ENCODE peak calls at places on chromosomes 6 and 20, in seven cellular contexts. H, C, L, A, K, T and I are unnamed samples.
A peak's percentile ranks its signal among the peaks of the same experiment; 100 is the strongest.

GRCh38 chr6:63440057-63440456 is 120.3 kb upstream of the LGSN start:
- DNase-seq in H (no peak), C (no peak), L (no peak), A (no peak), K (no peak), T (no peak), I (no peak)

GRCh38 chr20:40757087-40757486 is 68.1 kb upstream of the MAFB start:
- DNase-seq in H (no peak), C (no peak), L (no peak), A (no peak), K (no peak), T (no peak), I (no peak)

GRCh38 chr20:23097636-23098580 is 11.8 kb upstream of the CD93 start:
- DNase-seq in H (no peak), C (no peak), L (peak; percentile 63), A (no peak), K (no peak), T (no peak), I (no peak)

GRCh38 chr6:161308075-161308655 is 34.3 kb upstream of the AGPAT4 start:
- DNase-seq in H (no peak), C (no peak), L (no peak), A (no peak), K (no peak), T (no peak), I (no peak)

GRCh38 chr6:53984163-53984562 is 127.1 kb upstream of the MLIP start:
- DNase-seq in H (no peak), C (no peak), L (no peak), A (no peak), K (peak; percentile 68), T (peak; percentile 42), I (no peak)

GRCh38 chr6:130020106-130020851 is 1.9 kb downstream of the L3MBTL3 start:
- DNase-seq in H (peak; percentile 32), C (peak; percentile 70), L (peak; percentile 80), A (no peak), K (no peak), T (peak; percentile 44), I (peak; percentile 71)

GRCh38 chr6:160238786-160239751 is 19.6 kb downstream of the SLC22A2 start:
- DNase-seq in H (peak; percentile 25), C (no peak), L (no peak), A (no peak), K (no peak), T (no peak), I (no peak)

GRCh38 chr6:137914530-137915193 is 47.6 kb downstream of the TNFAIP3 start:
- DNase-seq in H (no peak), C (no peak), L (no peak), A (no peak), K (no peak), T (no peak), I (no peak)

GRCh38 chr6:57193177-57193576 is 21.1 kb downstream of the BAG2 start:
- DNase-seq in H (no peak), C (no peak), L (no peak), A (no peak), K (no peak), T (no peak), I (no peak)